ENCODE peak calls at places on chromosomes 3 and 15, in six cellular contexts. One of them, this sample, is unnamed.

GRCh38 chr3:181695661-181696491 is 15.8 kb upstream of the SOX2 start:
- DNase-seq in endothelial cell of umbilical vein: peak; percentile 25
- DNase-seq in lower leg skin: no peak
- DNase-seq in esophagus squamous epithelium: no peak
- DNase-seq in HCT116: no peak
- DNase-seq in IMR-90: no peak
- DNase-seq in this sample: no peak

GRCh38 chr3:8183627-8184026 is 318.0 kb upstream of the LMCD1 start:
- DNase-seq in endothelial cell of umbilical vein: no peak
- DNase-seq in lower leg skin: no peak
- DNase-seq in esophagus squamous epithelium: no peak
- DNase-seq in HCT116: no peak
- DNase-seq in IMR-90: no peak
- DNase-seq in this sample: no peak

GRCh38 chr15:65939901-65940617 is 70.8 kb downstream of the RAB11A start:
- DNase-seq in endothelial cell of umbilical vein: peak; percentile 76
- DNase-seq in lower leg skin: no peak
- DNase-seq in esophagus squamous epithelium: no peak
- DNase-seq in HCT116: no peak
- DNase-seq in IMR-90: peak; percentile 79
- DNase-seq in this sample: no peak

GRCh38 chr15:47803767-47804166 is 86.5 kb downstream of the SEMA6D start:
- DNase-seq in endothelial cell of umbilical vein: no peak
- DNase-seq in lower leg skin: peak; percentile 62
- DNase-seq in esophagus squamous epithelium: no peak
- DNase-seq in HCT116: no peak
- DNase-seq in IMR-90: no peak
- DNase-seq in this sample: no peak

GRCh38 chr3:108297636-108298035 is 1.3 kb downstream of the HHLA2 start:
- DNase-seq in endothelial cell of umbilical vein: no peak
- DNase-seq in lower leg skin: no peak
- DNase-seq in esophagus squamous epithelium: no peak
- DNase-seq in HCT116: no peak
- DNase-seq in IMR-90: no peak
- DNase-seq in this sample: peak; percentile 95

GRCh38 chr3:8506611-8507061 is 5.0 kb downstream of the LMCD1 start:
- DNase-seq in endothelial cell of umbilical vein: peak; percentile 60
- DNase-seq in lower leg skin: no peak
- DNase-seq in esophagus squamous epithelium: no peak
- DNase-seq in HCT116: no peak
- DNase-seq in IMR-90: peak; percentile 81
- DNase-seq in this sample: no peak

GRCh38 chr3:40042752-40043443 is 233.5 kb downstream of the MYRIP start:
- DNase-seq in endothelial cell of umbilical vein: peak; percentile 49
- DNase-seq in lower leg skin: no peak
- DNase-seq in esophagus squamous epithelium: no peak
- DNase-seq in HCT116: no peak
- DNase-seq in IMR-90: no peak
- DNase-seq in this sample: no peak

GRCh38 chr15:68354923-68355322 is 77.0 kb downstream of the ITGA11 start:
- DNase-seq in endothelial cell of umbilical vein: no peak
- DNase-seq in lower leg skin: no peak
- DNase-seq in esophagus squamous epithelium: no peak
- DNase-seq in HCT116: peak; percentile 64
- DNase-seq in IMR-90: peak; percentile 98
- DNase-seq in this sample: no peak

GRCh38 chr3:184633185-184633584 is 71.6 kb downstream of the EPHB3 start:
- DNase-seq in endothelial cell of umbilical vein: no peak
- DNase-seq in lower leg skin: no peak
- DNase-seq in esophagus squamous epithelium: no peak
- DNase-seq in HCT116: no peak
- DNase-seq in IMR-90: no peak
- DNase-seq in this sample: no peak

GRCh38 chr3:194133661-194134230 is 2.2 kb upstream of the HES1 start:
- DNase-seq in endothelial cell of umbilical vein: peak; percentile 76
- DNase-seq in lower leg skin: no peak
- DNase-seq in esophagus squamous epithelium: no peak
- DNase-seq in HCT116: no peak
- DNase-seq in IMR-90: peak; percentile 55
- DNase-seq in this sample: peak; percentile 63

GRCh38 chr3:168093229-168093628 is 2.5 kb downstream of the GOLIM4 start:
- DNase-seq in endothelial cell of umbilical vein: no peak
- DNase-seq in lower leg skin: no peak
- DNase-seq in esophagus squamous epithelium: no peak
- DNase-seq in HCT116: no peak
- DNase-seq in IMR-90: no peak
- DNase-seq in this sample: no peak

GRCh38 chr3:99315896-99316295 is 322.5 kb upstream of the COL8A1 start:
- DNase-seq in endothelial cell of umbilical vein: no peak
- DNase-seq in lower leg skin: no peak
- DNase-seq in esophagus squamous epithelium: no peak
- DNase-seq in HCT116: no peak
- DNase-seq in IMR-90: peak; percentile 25
- DNase-seq in this sample: no peak

GRCh38 chr3:99862208-99862607 is 44.5 kb downstream of the CMSS1 start:
- DNase-seq in endothelial cell of umbilical vein: peak; percentile 51
- DNase-seq in lower leg skin: no peak
- DNase-seq in esophagus squamous epithelium: no peak
- DNase-seq in HCT116: no peak
- DNase-seq in IMR-90: peak; percentile 83
- DNase-seq in this sample: no peak

GRCh38 chr3:122958290-122958689 is 69.3 kb downstream of the SEMA5B start:
- DNase-seq in endothelial cell of umbilical vein: no peak
- DNase-seq in lower leg skin: no peak
- DNase-seq in esophagus squamous epithelium: no peak
- DNase-seq in HCT116: no peak
- DNase-seq in IMR-90: no peak
- DNase-seq in this sample: no peak

GRCh38 chr3:122961146-122961545 is 66.4 kb downstream of the SEMA5B start:
- DNase-seq in endothelial cell of umbilical vein: no peak
- DNase-seq in lower leg skin: no peak
- DNase-seq in esophagus squamous epithelium: no peak
- DNase-seq in HCT116: no peak
- DNase-seq in IMR-90: peak; percentile 11
- DNase-seq in this sample: no peak

GRCh38 chr3:122960652-122961051 is 66.9 kb downstream of the SEMA5B start:
- DNase-seq in endothelial cell of umbilical vein: no peak
- DNase-seq in lower leg skin: no peak
- DNase-seq in esophagus squamous epithelium: no peak
- DNase-seq in HCT116: no peak
- DNase-seq in IMR-90: no peak
- DNase-seq in this sample: no peak

GRCh38 chr3:122957707-122958210 is 69.8 kb downstream of the SEMA5B start:
- DNase-seq in endothelial cell of umbilical vein: no peak
- DNase-seq in lower leg skin: no peak
- DNase-seq in esophagus squamous epithelium: no peak
- DNase-seq in HCT116: no peak
- DNase-seq in IMR-90: no peak
- DNase-seq in this sample: no peak

GRCh38 chr3:122959339-122959738 is 68.2 kb downstream of the SEMA5B start:
- DNase-seq in endothelial cell of umbilical vein: no peak
- DNase-seq in lower leg skin: no peak
- DNase-seq in esophagus squamous epithelium: no peak
- DNase-seq in HCT116: no peak
- DNase-seq in IMR-90: no peak
- DNase-seq in this sample: no peak
- H3K4me3 ChIP-seq in endothelial cell of umbilical vein: no peak overlapping the region
- H3K4me3 ChIP-seq in lower leg skin: no peak overlapping the region
- H3K4me3 ChIP-seq in esophagus squamous epithelium: no peak overlapping the region
- H3K4me3 ChIP-seq in HCT116: no peak overlapping the region
- H3K4me3 ChIP-seq in IMR-90: no peak overlapping the region
- H3K4me3 ChIP-seq in this sample: no peak overlapping the region

DNA sequence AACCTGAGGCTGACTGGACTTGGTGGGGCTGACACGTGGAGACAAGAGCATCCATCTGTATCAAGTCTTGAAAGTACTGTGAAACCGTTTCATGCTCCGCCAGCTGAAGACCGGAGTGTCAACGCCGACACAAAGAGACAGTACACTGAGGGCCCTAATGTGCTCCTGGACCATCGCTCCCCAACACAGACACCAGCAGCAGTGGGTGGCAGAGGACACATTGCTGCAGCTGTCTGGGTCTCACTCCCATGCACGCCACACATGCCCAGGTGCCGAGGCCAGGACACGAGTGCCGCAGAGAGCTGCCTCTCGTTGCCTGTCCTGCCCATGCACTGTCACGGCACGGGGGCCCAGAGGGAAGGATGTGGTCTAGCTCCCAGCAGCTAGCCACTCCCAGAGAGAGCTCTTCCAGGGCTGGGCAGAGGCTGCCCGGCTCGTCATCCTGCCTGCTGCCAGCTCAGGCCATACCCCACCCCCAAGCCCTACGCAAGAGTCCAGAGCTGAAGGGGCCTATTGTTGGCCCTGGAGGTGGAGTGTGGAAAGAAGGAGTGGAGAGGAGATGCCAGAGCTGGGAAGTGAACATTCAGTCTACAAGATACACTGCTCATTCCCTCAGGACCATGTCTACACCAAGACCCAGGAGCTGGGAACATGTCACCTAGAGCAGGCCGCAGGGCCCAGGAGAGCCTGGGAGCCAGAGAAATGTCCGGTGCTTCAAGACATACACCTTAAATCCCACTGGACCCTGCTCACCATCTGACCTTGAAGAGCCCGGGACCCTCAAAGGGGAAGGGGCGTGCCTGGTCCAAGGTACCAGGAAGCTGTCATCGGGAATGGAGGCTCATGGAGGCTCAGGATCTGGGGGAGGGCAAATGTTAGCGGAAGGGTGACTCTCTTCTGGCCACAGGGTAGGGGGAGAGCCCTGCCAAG is 7.7 kb downstream of the TNK2 start:
- DNase-seq in endothelial cell of umbilical vein: no peak
- DNase-seq in lower leg skin: no peak
- DNase-seq in esophagus squamous epithelium: peak; percentile 30
- DNase-seq in HCT116: no peak
- DNase-seq in IMR-90: peak; percentile 54
- DNase-seq in this sample: peak; percentile 28
- TF ChIP-seq POLR2A in endothelial cell of umbilical vein: no peak
- TF ChIP-seq POLR2A in lower leg skin: no peak
- TF ChIP-seq POLR2A in esophagus squamous epithelium: peak; percentile 50
- TF ChIP-seq POLR2A in HCT116: no peak
- TF ChIP-seq POLR2A in IMR-90: no peak
- TF ChIP-seq POLR2A in this sample: no peak

GRCh38 chr3:170352936-170353335 is 4.6 kb upstream of the SKIL start:
- DNase-seq in endothelial cell of umbilical vein: no peak
- DNase-seq in lower leg skin: no peak
- DNase-seq in esophagus squamous epithelium: no peak
- DNase-seq in HCT116: no peak
- DNase-seq in IMR-90: no peak
- DNase-seq in this sample: no peak
- H3K4me3 ChIP-seq in endothelial cell of umbilical vein: no peak overlapping the region
- H3K4me3 ChIP-seq in lower leg skin: no peak overlapping the region
- H3K4me3 ChIP-seq in esophagus squamous epithelium: no peak overlapping the region
- H3K4me3 ChIP-seq in HCT116: no peak overlapping the region
- H3K4me3 ChIP-seq in IMR-90: no peak overlapping the region
- H3K4me3 ChIP-seq in this sample: no peak overlapping the region

GRCh38 chr3:154125378-154126030 is 4.3 kb downstream of the ARHGEF26 start:
- DNase-seq in endothelial cell of umbilical vein: no peak
- DNase-seq in lower leg skin: no peak
- DNase-seq in esophagus squamous epithelium: no peak
- DNase-seq in HCT116: no peak
- DNase-seq in IMR-90: no peak
- DNase-seq in this sample: no peak

GRCh38 chr3:154122096-154122911 is 1.1 kb downstream of the ARHGEF26 start:
- DNase-seq in endothelial cell of umbilical vein: peak; percentile 19
- DNase-seq in lower leg skin: no peak
- DNase-seq in esophagus squamous epithelium: no peak
- DNase-seq in HCT116: no peak
- DNase-seq in IMR-90: no peak
- DNase-seq in this sample: peak; percentile 23

GRCh38 chr3:154120903-154121235 is 321 bp upstream of the ARHGEF26 start:
- DNase-seq in endothelial cell of umbilical vein: no peak
- DNase-seq in lower leg skin: no peak
- DNase-seq in esophagus squamous epithelium: no peak
- DNase-seq in HCT116: no peak
- DNase-seq in IMR-90: no peak
- DNase-seq in this sample: no peak

GRCh38 chr3:154122912-154123559 is 1.8 kb downstream of the ARHGEF26 start:
- DNase-seq in endothelial cell of umbilical vein: peak; percentile 50
- DNase-seq in lower leg skin: no peak
- DNase-seq in esophagus squamous epithelium: no peak
- DNase-seq in HCT116: no peak
- DNase-seq in IMR-90: peak; percentile 15
- DNase-seq in this sample: no peak

GRCh38 chr3:154121236-154122095 is at the start of gene ARHGEF26:
- DNase-seq in endothelial cell of umbilical vein: peak; percentile 84
- DNase-seq in lower leg skin: peak; percentile 88
- DNase-seq in esophagus squamous epithelium: no peak
- DNase-seq in HCT116: peak; percentile 60
- DNase-seq in IMR-90: peak; percentile 56
- DNase-seq in this sample: peak; percentile 92
- TF ChIP-seq POLR2A in endothelial cell of umbilical vein: no peak
- TF ChIP-seq POLR2A in lower leg skin: no peak
- TF ChIP-seq POLR2A in esophagus squamous epithelium: peak; percentile 72
- TF ChIP-seq POLR2A in HCT116: no peak
- TF ChIP-seq POLR2A in IMR-90: no peak
- TF ChIP-seq POLR2A in this sample: peak; percentile 42

GRCh38 chr15:29818141-29818540 is 4.1 kb downstream of the TJP1 start:
- DNase-seq in endothelial cell of umbilical vein: peak; percentile 77
- DNase-seq in lower leg skin: no peak
- DNase-seq in esophagus squamous epithelium: no peak
- DNase-seq in HCT116: no peak
- DNase-seq in IMR-90: peak; percentile 19
- DNase-seq in this sample: no peak

GRCh38 chr15:29821416-29822099 is 710 bp downstream of the TJP1 start:
- DNase-seq in endothelial cell of umbilical vein: peak; percentile 89
- DNase-seq in lower leg skin: peak; percentile 60
- DNase-seq in esophagus squamous epithelium: no peak
- DNase-seq in HCT116: peak; percentile 70
- DNase-seq in IMR-90: peak; percentile 85
- DNase-seq in this sample: peak; percentile 92

GRCh38 chr15:29820802-29821160 is 1.5 kb downstream of the TJP1 start:
- DNase-seq in endothelial cell of umbilical vein: peak; percentile 55
- DNase-seq in lower leg skin: no peak
- DNase-seq in esophagus squamous epithelium: no peak
- DNase-seq in HCT116: no peak
- DNase-seq in IMR-90: peak; percentile 15
- DNase-seq in this sample: no peak

GRCh38 chr15:29822100-29822684 is at the start of gene TJP1:
- DNase-seq in endothelial cell of umbilical vein: peak; percentile 72
- DNase-seq in lower leg skin: peak; percentile 40
- DNase-seq in esophagus squamous epithelium: no peak
- DNase-seq in HCT116: no peak
- DNase-seq in IMR-90: peak; percentile 74
- DNase-seq in this sample: peak; percentile 82

GRCh38 chr15:29819979-29820801 is 2.1 kb downstream of the TJP1 start:
- DNase-seq in endothelial cell of umbilical vein: peak; percentile 62
- DNase-seq in lower leg skin: no peak
- DNase-seq in esophagus squamous epithelium: no peak
- DNase-seq in HCT116: no peak
- DNase-seq in IMR-90: peak; percentile 28
- DNase-seq in this sample: no peak
- H3K4me3 ChIP-seq in endothelial cell of umbilical vein: peak overlapping the region; percentile 99
- H3K4me3 ChIP-seq in lower leg skin: no peak overlapping the region
- H3K4me3 ChIP-seq in esophagus squamous epithelium: peak overlapping the region; percentile 76
- H3K4me3 ChIP-seq in HCT116: peak overlapping the region; percentile 79
- H3K4me3 ChIP-seq in IMR-90: peak overlapping the region; percentile 95
- H3K4me3 ChIP-seq in this sample: no peak overlapping the region

GRCh38 chr3:197959891-197960693 is at the start of gene LMLN:
- DNase-seq in endothelial cell of umbilical vein: peak; percentile 97
- DNase-seq in lower leg skin: peak; percentile 95
- DNase-seq in esophagus squamous epithelium: peak; percentile 75
- DNase-seq in HCT116: peak; percentile 92
- DNase-seq in IMR-90: peak; percentile 94
- DNase-seq in this sample: peak; percentile 97
- TF ChIP-seq POLR2A in endothelial cell of umbilical vein: peak; percentile 77
- TF ChIP-seq POLR2A in lower leg skin: no peak
- TF ChIP-seq POLR2A in esophagus squamous epithelium: peak; percentile 64
- TF ChIP-seq POLR2A in HCT116: peak; percentile 69
- TF ChIP-seq POLR2A in IMR-90: peak; percentile 91
- TF ChIP-seq POLR2A in this sample: peak; percentile 76

GRCh38 chr15:92810418-92811138 is 89.5 kb upstream of the CHD2 start:
- DNase-seq in endothelial cell of umbilical vein: peak; percentile 42
- DNase-seq in lower leg skin: peak; percentile 82
- DNase-seq in esophagus squamous epithelium: no peak
- DNase-seq in HCT116: no peak
- DNase-seq in IMR-90: peak; percentile 78
- DNase-seq in this sample: peak; percentile 84
- H3K4me3 ChIP-seq in endothelial cell of umbilical vein: no peak overlapping the region
- H3K4me3 ChIP-seq in lower leg skin: no peak overlapping the region
- H3K4me3 ChIP-seq in esophagus squamous epithelium: peak overlapping the region; percentile 68
- H3K4me3 ChIP-seq in HCT116: no peak overlapping the region
- H3K4me3 ChIP-seq in IMR-90: peak overlapping the region; percentile 54
- H3K4me3 ChIP-seq in this sample: no peak overlapping the region

This sample was measured in body of pancreas.